ENCODE peak calls at places on chromosomes 1 and 21, in four cellular contexts. R, D, A and E are unnamed samples.

GRCh38 chr1:58084266-58084665 is 462.3 kb downstream of the OMA1 start:
- DNase-seq in R (no peak), D (no peak), A (no peak), E (no peak)

GRCh38 chr1:8555582-8555981 is 237.7 kb downstream of the SLC45A1 start:
- DNase-seq in R (no peak), D (no peak), A (no peak), E (no peak)

GRCh38 chr1:61141288-61142044 is 59.1 kb downstream of the NFIA start:
- DNase-seq in R (no peak), D (no peak), A (no peak), E (no peak)

GRCh38 chr21:31886896-31887595 is 14.2 kb downstream of the HUNK start:
- DNase-seq in R (no peak), D (no peak), A (no peak), E (no peak)

GRCh38 chr1:185574139-185574835 is 159.9 kb upstream of the HMCN1 start:
- DNase-seq in R (no peak), D (no peak), A (no peak), E (no peak)

GRCh38 chr1:22801347-22801746 is 90.7 kb downstream of the EPHB2 start:
- DNase-seq in R (no peak), D (no peak), A (no peak), E (no peak)

GRCh38 chr1:58456470-58456869 is 90.1 kb downstream of the OMA1 start:
- DNase-seq in R (no peak), D (no peak), A (no peak), E (no peak)

GRCh38 chr1:76939107-76939816 is 72.0 kb downstream of the ST6GALNAC5 start:
- DNase-seq in R (no peak), D (no peak), A (peak; percentile 47), E (no peak)

GRCh38 chr1:38038836-38039235 is 7.8 kb downstream of the POU3F1 start:
- DNase-seq in R (no peak), D (no peak), A (no peak), E (no peak)

GRCh38 chr1:6545276-6545934 is 8.9 kb downstream of the NOL9 start:
- DNase-seq in R (no peak), D (no peak), A (no peak), E (no peak)

GRCh38 chr21:17270234-17270633 is 242.6 kb upstream of the CXADR start:
- DNase-seq in R (peak; percentile 1), D (no peak), A (peak; percentile 1), E (no peak)

GRCh38 chr1:198107041-198107440 is 49.8 kb upstream of the NEK7 start:
- DNase-seq in R (no peak), D (no peak), A (no peak), E (no peak)
- TF ChIP-seq CTCF in R (no peak), D (no peak), A (no peak), E (no peak)

GRCh38 chr1:150363426-150364230 is at the start of gene RPRD2:
- DNase-seq in R (peak; percentile 98), D (peak; percentile 100), A (peak; percentile 95), E (peak; percentile 97)

GRCh38 chr1:150365945-150366344 is 2.0 kb downstream of the RPRD2 start:
- DNase-seq in R (no peak), D (no peak), A (no peak), E (no peak)

GRCh38 chr1:150366416-150367296 is 2.7 kb downstream of the RPRD2 start:
- DNase-seq in R (no peak), D (no peak), A (no peak), E (no peak)

GRCh38 chr1:150362721-150363425 is 1.1 kb upstream of the RPRD2 start:
- DNase-seq in R (no peak), D (no peak), A (no peak), E (no peak)

GRCh38 chr1:150364231-150365003 is 470 bp downstream of the RPRD2 start:
- DNase-seq in R (peak; percentile 11), D (peak; percentile 79), A (no peak), E (peak; percentile 63)
- TF ChIP-seq CTCF in R (no peak), D (no peak), A (no peak), E (no peak)

DNA sequence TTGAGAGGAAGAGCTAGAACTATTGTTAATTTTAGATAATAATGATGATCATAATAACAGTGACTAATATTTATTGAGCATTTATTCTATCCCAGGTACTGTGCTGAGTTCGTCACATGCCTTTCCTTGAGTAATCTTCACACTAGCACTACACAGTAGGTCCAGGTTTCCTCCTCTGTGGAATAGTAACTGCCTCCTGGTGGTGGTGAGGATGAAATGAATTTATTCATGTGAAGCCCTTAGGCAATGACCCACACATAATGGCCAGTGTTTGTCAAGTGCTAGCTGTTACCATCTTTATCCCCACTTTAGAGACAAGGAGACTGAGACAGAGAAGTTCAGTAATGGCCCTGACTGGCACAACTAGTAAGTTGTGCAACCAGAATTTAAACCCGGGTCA is 5.9 kb downstream of the NIPAL3 start:
- DNase-seq in R (no peak), D (no peak), A (no peak), E (no peak)
- TF ChIP-seq CTCF in R (no peak), D (no peak), A (no peak), E (peak; percentile 27)

GRCh38 chr1:10338047-10338446 is 60.8 kb upstream of the PGD start:
- DNase-seq in R (no peak), D (peak; percentile 38), A (no peak), E (peak; percentile 48)
- TF ChIP-seq CTCF in R (peak; percentile 65), D (peak; percentile 59), A (peak; percentile 85), E (peak; percentile 70)

DNA sequence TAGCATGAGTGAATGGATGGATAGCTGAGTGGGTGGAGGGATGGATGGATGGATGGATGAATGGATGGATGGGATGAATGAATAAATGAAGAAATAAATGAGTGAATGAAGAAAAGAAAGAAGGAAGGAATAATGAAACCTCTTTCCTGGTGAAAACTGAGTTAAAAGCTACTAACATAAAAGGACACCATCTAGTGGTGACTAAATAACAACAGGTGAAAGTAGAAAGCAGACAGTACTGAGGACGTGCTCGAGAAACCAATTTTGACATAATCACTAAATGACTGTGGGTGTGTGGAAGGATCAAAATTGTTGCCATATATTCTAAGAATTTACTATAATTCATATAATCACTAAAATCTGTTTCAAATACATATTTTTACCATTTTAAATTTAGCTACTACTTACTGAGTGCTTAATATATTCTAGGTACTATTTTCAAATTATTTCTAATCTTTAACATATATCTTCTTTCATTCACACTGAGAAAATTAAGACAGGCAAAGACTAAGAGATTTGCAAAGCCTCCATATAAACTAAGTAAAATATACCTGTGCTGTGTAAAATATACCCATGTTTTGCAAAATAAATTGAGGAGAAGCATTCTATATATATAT is 522.9 kb downstream of the LRRIQ3 start:
- DNase-seq in R (no peak), D (no peak), A (no peak), E (no peak)
- TF ChIP-seq CTCF in R (peak; percentile 40), D (peak; percentile 46), A (peak; percentile 40), E (peak; percentile 76)

GRCh38 chr1:156684227-156684782 is 7.1 kb upstream of the NES start:
- DNase-seq in R (no peak), D (no peak), A (no peak), E (no peak)
- TF ChIP-seq CTCF in R (peak; percentile 23), D (no peak), A (peak; percentile 23), E (peak; percentile 21)

DNA sequence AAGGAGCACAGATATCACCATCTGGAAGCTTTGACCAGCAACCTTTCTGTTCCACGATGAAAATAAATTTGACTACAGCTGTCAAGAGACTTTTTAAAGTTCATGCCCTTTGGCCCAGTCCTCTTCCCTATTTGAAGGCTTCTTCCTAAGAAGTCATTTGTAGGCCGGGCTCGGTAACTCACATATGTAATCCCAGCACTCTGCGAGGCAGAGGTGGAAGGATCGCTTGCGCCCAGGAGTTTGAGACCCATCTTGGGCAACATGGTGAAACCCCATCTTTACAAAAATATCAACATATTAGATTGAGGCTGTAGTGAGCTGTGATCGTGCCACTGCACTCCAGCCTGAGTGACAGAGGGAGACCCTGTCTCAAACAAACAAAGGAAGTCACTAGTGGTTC is 58.3 kb upstream of the IFFO2 start:
- DNase-seq in R (no peak), D (no peak), A (no peak), E (no peak)
- TF ChIP-seq CTCF in R (no peak), D (no peak), A (no peak), E (no peak)

GRCh38 chr1:156627313-156627880 is 8.2 kb downstream of the HAPLN2 start:
- DNase-seq in R (no peak), D (no peak), A (no peak), E (peak; percentile 55)
- TF ChIP-seq CTCF in R (peak; percentile 78), D (peak; percentile 43), A (peak; percentile 81), E (peak; percentile 68)

GRCh38 chr1:199422206-199422605 is 605.3 kb upstream of the NR5A2 start:
- DNase-seq in R (peak; percentile 8), D (no peak), A (peak; percentile 3), E (no peak)
- TF ChIP-seq CTCF in R (peak; percentile 62), D (no peak), A (peak; percentile 65), E (no peak)

DNA sequence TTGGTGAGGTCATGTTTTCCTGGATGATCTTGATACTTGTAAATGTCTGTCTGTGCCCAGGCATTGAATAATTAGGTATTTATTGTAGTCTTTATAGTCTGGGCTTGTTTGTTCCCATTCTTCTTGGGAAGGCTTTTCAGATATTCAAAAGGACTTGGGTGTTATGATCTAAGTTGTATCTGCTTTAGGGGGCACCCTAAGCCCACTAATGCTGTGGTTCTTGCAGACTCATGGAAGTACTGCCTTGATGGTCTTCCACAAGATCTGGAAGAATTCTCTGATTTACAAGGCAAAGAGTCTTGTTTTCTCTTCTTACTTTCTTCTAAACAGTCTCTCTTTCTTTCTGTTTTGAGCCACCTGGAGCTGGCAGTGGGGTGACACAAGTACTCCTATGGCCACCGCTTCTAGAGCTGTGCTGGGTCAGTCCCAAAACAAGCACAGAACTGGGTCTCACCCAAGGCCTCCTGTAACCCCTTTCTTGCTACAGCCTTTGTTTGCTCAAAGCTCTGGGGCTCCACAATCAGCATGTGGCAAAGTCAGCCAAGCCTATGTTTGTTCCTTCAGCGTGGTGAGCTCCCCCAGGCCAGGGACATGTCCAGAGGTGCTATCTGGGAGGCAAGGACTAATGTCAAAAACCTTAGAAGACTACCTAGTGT is 12.6 kb downstream of the VN1R5 start:
- DNase-seq in R (no peak), D (no peak), A (no peak), E (no peak)
- TF ChIP-seq CTCF in R (peak; percentile 12), D (no peak), A (no peak), E (no peak)